ENCODE peak calls at places on chromosome 3, in eight cellular contexts. One of them, this sample, is unnamed. For H3K4me1, the result is how much of the 10 kb centered on the place peaks cover.

GRCh38 chr3:177569823-177570657 is 372.8 kb upstream of the TBL1XR1 start:
- DNase-seq in transverse colon: no peak
- DNase-seq in ovary: no peak
- DNase-seq in endothelial cell of umbilical vein: no peak
- DNase-seq in vagina: no peak
- DNase-seq in A549: no peak
- DNase-seq in HCT116: no peak
- DNase-seq in spleen: no peak
- DNase-seq in this sample: no peak

GRCh38 chr3:101252307-101252706 is 68.1 kb downstream of the IMPG2 start:
- DNase-seq in endothelial cell of umbilical vein: no peak
- DNase-seq in spleen: no peak
- DNase-seq in transverse colon: no peak
- DNase-seq in ovary: no peak
- DNase-seq in HCT116: no peak
- DNase-seq in A549: no peak
- DNase-seq in vagina: no peak
- DNase-seq in this sample: no peak

GRCh38 chr3:99639579-99639978 is 1.2 kb downstream of the COL8A1 start:
- DNase-seq in transverse colon: no peak
- DNase-seq in HCT116: no peak
- DNase-seq in ovary: no peak
- DNase-seq in spleen: no peak
- DNase-seq in A549: no peak
- DNase-seq in endothelial cell of umbilical vein: peak
- DNase-seq in vagina: no peak
- DNase-seq in this sample: no peak

GRCh38 chr3:66722675-66723074 is 221.9 kb upstream of the LRIG1 start:
- DNase-seq in endothelial cell of umbilical vein: peak
- DNase-seq in A549: no peak
- DNase-seq in ovary: peak
- DNase-seq in HCT116: no peak
- DNase-seq in transverse colon: peak
- DNase-seq in spleen: no peak
- DNase-seq in vagina: no peak
- DNase-seq in this sample: peak

GRCh38 chr3:11244131-11244677 is 28.0 kb upstream of the ATG7 start:
- DNase-seq in A549: no peak
- DNase-seq in endothelial cell of umbilical vein: peak
- DNase-seq in ovary: no peak
- DNase-seq in spleen: no peak
- DNase-seq in transverse colon: no peak
- DNase-seq in HCT116: no peak
- DNase-seq in vagina: no peak
- DNase-seq in this sample: no peak

GRCh38 chr3:111729087-111729846 is 129.8 kb upstream of the PHLDB2 start:
- DNase-seq in A549: no peak
- DNase-seq in vagina: no peak
- DNase-seq in transverse colon: no peak
- DNase-seq in spleen: no peak
- DNase-seq in HCT116: no peak
- DNase-seq in ovary: peak
- DNase-seq in endothelial cell of umbilical vein: peak
- DNase-seq in this sample: peak

GRCh38 chr3:96991812-96992211 is 177.4 kb downstream of the EPHA6 start:
- DNase-seq in A549: no peak
- DNase-seq in HCT116: no peak
- DNase-seq in transverse colon: no peak
- DNase-seq in vagina: no peak
- DNase-seq in spleen: no peak
- DNase-seq in ovary: peak
- DNase-seq in endothelial cell of umbilical vein: no peak
- DNase-seq in this sample: no peak

GRCh38 chr3:127216415-127217261 is 23.7 kb downstream of the PRR23E start:
- DNase-seq in endothelial cell of umbilical vein: no peak
- DNase-seq in vagina: peak
- DNase-seq in HCT116: no peak
- DNase-seq in ovary: no peak
- DNase-seq in transverse colon: no peak
- DNase-seq in spleen: no peak
- DNase-seq in A549: no peak
- DNase-seq in this sample: no peak

GRCh38 chr3:42090973-42091731 is at the start of gene TRAK1:
- DNase-seq in A549: no peak
- DNase-seq in vagina: no peak
- DNase-seq in ovary: no peak
- DNase-seq in endothelial cell of umbilical vein: no peak
- DNase-seq in spleen: peak
- DNase-seq in HCT116: no peak
- DNase-seq in transverse colon: no peak
- DNase-seq in this sample: peak

GRCh38 chr3:30187366-30187765 is 419.0 kb upstream of the TGFBR2 start:
- DNase-seq in endothelial cell of umbilical vein: no peak
- DNase-seq in transverse colon: no peak
- DNase-seq in A549: no peak
- DNase-seq in vagina: no peak
- DNase-seq in spleen: no peak
- DNase-seq in ovary: no peak
- DNase-seq in HCT116: no peak
- DNase-seq in this sample: no peak

GRCh38 chr3:177213806-177214528 is 16.7 kb upstream of the TBL1XR1 start:
- DNase-seq in vagina: no peak
- DNase-seq in A549: no peak
- DNase-seq in ovary: no peak
- DNase-seq in endothelial cell of umbilical vein: no peak
- DNase-seq in HCT116: no peak
- DNase-seq in spleen: no peak
- DNase-seq in transverse colon: peak
- DNase-seq in this sample: no peak

GRCh38 chr3:101189786-101190185 is 130.6 kb downstream of the IMPG2 start:
- DNase-seq in endothelial cell of umbilical vein: no peak
- DNase-seq in HCT116: no peak
- DNase-seq in vagina: no peak
- DNase-seq in ovary: no peak
- DNase-seq in spleen: no peak
- DNase-seq in A549: no peak
- DNase-seq in transverse colon: no peak
- DNase-seq in this sample: no peak

GRCh38 chr3:4894891-4895530 is 84.2 kb upstream of the BHLHE40 start:
- DNase-seq in vagina: no peak
- DNase-seq in transverse colon: no peak
- DNase-seq in spleen: no peak
- DNase-seq in ovary: no peak
- DNase-seq in HCT116: no peak
- DNase-seq in A549: no peak
- DNase-seq in endothelial cell of umbilical vein: no peak
- DNase-seq in this sample: no peak
- H3K4me1 ChIP-seq in vagina: under half
- H3K4me1 ChIP-seq in transverse colon: under half
- H3K4me1 ChIP-seq in spleen: under half
- H3K4me1 ChIP-seq in ovary: under half
- H3K4me1 ChIP-seq in HCT116: under half
- H3K4me1 ChIP-seq in A549: under half
- H3K4me1 ChIP-seq in endothelial cell of umbilical vein: under half
- H3K4me1 ChIP-seq in this sample: under half

DNA sequence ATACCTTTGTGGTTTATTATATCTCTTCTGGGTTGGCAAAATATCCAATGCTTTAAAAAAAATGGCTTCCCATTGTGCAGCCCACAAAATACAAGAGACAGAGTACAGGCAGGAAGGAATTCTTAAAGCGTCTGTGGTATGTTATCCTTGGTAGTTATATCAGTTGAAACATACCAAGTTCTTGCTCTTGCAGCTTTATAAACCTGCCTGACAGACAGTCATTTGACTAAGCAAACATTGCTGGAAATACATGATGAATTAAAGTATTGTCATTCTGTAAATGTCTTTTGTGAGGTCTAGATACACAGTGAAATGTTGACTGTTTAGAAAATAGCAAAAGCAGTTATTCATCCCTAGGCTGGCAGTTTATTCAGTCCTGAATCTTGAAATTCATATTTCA is 44.8 kb upstream of the MAP3K13 start:
- DNase-seq in ovary: no peak
- DNase-seq in vagina: no peak
- DNase-seq in HCT116: no peak
- DNase-seq in transverse colon: no peak
- DNase-seq in endothelial cell of umbilical vein: peak
- DNase-seq in spleen: no peak
- DNase-seq in A549: no peak
- DNase-seq in this sample: no peak
- H3K27ac ChIP-seq in ovary: no peak
- H3K27ac ChIP-seq in vagina: no peak
- H3K27ac ChIP-seq in HCT116: no peak
- H3K27ac ChIP-seq in transverse colon: no peak
- H3K27ac ChIP-seq in endothelial cell of umbilical vein: no peak
- H3K27ac ChIP-seq in spleen: no peak
- H3K27ac ChIP-seq in A549: peak
- H3K27ac ChIP-seq in this sample: no peak

GRCh38 chr3:185282696-185283373 is 29.0 kb upstream of the EHHADH start:
- DNase-seq in A549: peak
- DNase-seq in ovary: peak
- DNase-seq in transverse colon: peak
- DNase-seq in HCT116: peak
- DNase-seq in vagina: peak
- DNase-seq in endothelial cell of umbilical vein: peak
- DNase-seq in spleen: peak
- DNase-seq in this sample: peak
- TF ChIP-seq POLR2A in A549: peak
- TF ChIP-seq POLR2A in ovary: peak
- TF ChIP-seq POLR2A in transverse colon: peak
- TF ChIP-seq POLR2A in HCT116: peak
- TF ChIP-seq POLR2A in vagina: no peak
- TF ChIP-seq POLR2A in endothelial cell of umbilical vein: peak
- TF ChIP-seq POLR2A in spleen: peak
- TF ChIP-seq POLR2A in this sample: peak

GRCh38 chr3:23629181-23629893 is 176.4 kb upstream of the UBE2E1 start:
- DNase-seq in HCT116: no peak
- DNase-seq in ovary: no peak
- DNase-seq in vagina: no peak
- DNase-seq in A549: no peak
- DNase-seq in transverse colon: no peak
- DNase-seq in spleen: no peak
- DNase-seq in endothelial cell of umbilical vein: peak
- DNase-seq in this sample: no peak

GRCh38 chr3:23637339-23637738 is 168.4 kb upstream of the UBE2E1 start:
- DNase-seq in HCT116: no peak
- DNase-seq in vagina: no peak
- DNase-seq in endothelial cell of umbilical vein: no peak
- DNase-seq in ovary: no peak
- DNase-seq in spleen: no peak
- DNase-seq in A549: no peak
- DNase-seq in transverse colon: no peak
- DNase-seq in this sample: no peak

GRCh38 chr3:23633261-23633960 is 172.3 kb upstream of the UBE2E1 start:
- DNase-seq in spleen: no peak
- DNase-seq in endothelial cell of umbilical vein: no peak
- DNase-seq in A549: no peak
- DNase-seq in vagina: no peak
- DNase-seq in ovary: no peak
- DNase-seq in transverse colon: no peak
- DNase-seq in HCT116: no peak
- DNase-seq in this sample: no peak
- H3K4me1 ChIP-seq in spleen: under half
- H3K4me1 ChIP-seq in endothelial cell of umbilical vein: under half
- H3K4me1 ChIP-seq in A549: under half
- H3K4me1 ChIP-seq in vagina: under half
- H3K4me1 ChIP-seq in ovary: under half
- H3K4me1 ChIP-seq in transverse colon: under half
- H3K4me1 ChIP-seq in HCT116: under half
- H3K4me1 ChIP-seq in this sample: under half

GRCh38 chr3:71975573-71975972 is 190.6 kb upstream of the PROK2 start:
- DNase-seq in A549: no peak
- DNase-seq in vagina: no peak
- DNase-seq in HCT116: no peak
- DNase-seq in endothelial cell of umbilical vein: no peak
- DNase-seq in ovary: no peak
- DNase-seq in spleen: no peak
- DNase-seq in transverse colon: no peak
- DNase-seq in this sample: no peak

GRCh38 chr3:71979155-71979554 is 194.2 kb upstream of the PROK2 start:
- DNase-seq in HCT116: no peak
- DNase-seq in transverse colon: no peak
- DNase-seq in A549: no peak
- DNase-seq in spleen: no peak
- DNase-seq in vagina: no peak
- DNase-seq in ovary: no peak
- DNase-seq in endothelial cell of umbilical vein: no peak
- DNase-seq in this sample: no peak

GRCh38 chr3:71973337-71974030 is 188.5 kb upstream of the PROK2 start:
- DNase-seq in endothelial cell of umbilical vein: no peak
- DNase-seq in ovary: no peak
- DNase-seq in spleen: peak
- DNase-seq in transverse colon: no peak
- DNase-seq in vagina: no peak
- DNase-seq in HCT116: no peak
- DNase-seq in A549: no peak
- DNase-seq in this sample: no peak

GRCh38 chr3:71977525-71977924 is 192.6 kb upstream of the PROK2 start:
- DNase-seq in transverse colon: no peak
- DNase-seq in spleen: no peak
- DNase-seq in HCT116: no peak
- DNase-seq in A549: no peak
- DNase-seq in ovary: no peak
- DNase-seq in endothelial cell of umbilical vein: no peak
- DNase-seq in vagina: no peak
- DNase-seq in this sample: no peak

GRCh38 chr3:71978150-71978721 is 193.3 kb upstream of the PROK2 start:
- DNase-seq in spleen: no peak
- DNase-seq in vagina: no peak
- DNase-seq in A549: no peak
- DNase-seq in transverse colon: no peak
- DNase-seq in HCT116: no peak
- DNase-seq in endothelial cell of umbilical vein: no peak
- DNase-seq in ovary: no peak
- DNase-seq in this sample: no peak
- H3K27ac ChIP-seq in spleen: no peak
- H3K27ac ChIP-seq in vagina: no peak
- H3K27ac ChIP-seq in A549: no peak
- H3K27ac ChIP-seq in transverse colon: no peak
- H3K27ac ChIP-seq in HCT116: no peak
- H3K27ac ChIP-seq in endothelial cell of umbilical vein: no peak
- H3K27ac ChIP-seq in ovary: no peak
- H3K27ac ChIP-seq in this sample: no peak

This sample was measured in heart left ventricle.